ENCODE peak calls at places on chromosomes 11 and 22, in six cellular contexts. One of them, this sample, is unnamed.
A peak's percentile ranks its signal among the peaks of the same experiment; 100 is the strongest.

GRCh38 chr11:104572279-104572678 is 326.0 kb downstream of the CASP12 start:
- DNase-seq in stimulated activated naive B cell treated with anti-CD40 and anti-IgM and Interleukin-4, amounts not matched to agents 10 μg/mL and 1 μg/mL and 100 μg/mL, for 72 hours: no peak
- DNase-seq in RPMI7951: no peak
- DNase-seq in IMR-90: peak; percentile 20
- DNase-seq in T-helper 1 cell: no peak
- DNase-seq in uterus: no peak
- DNase-seq in this sample: no peak

GRCh38 chr11:122516686-122517085 is 138.8 kb upstream of the UBASH3B start:
- DNase-seq in stimulated activated naive B cell treated with anti-CD40 and anti-IgM and Interleukin-4, amounts not matched to agents 10 μg/mL and 1 μg/mL and 100 μg/mL, for 72 hours: no peak
- DNase-seq in RPMI7951: no peak
- DNase-seq in IMR-90: no peak
- DNase-seq in T-helper 1 cell: no peak
- DNase-seq in uterus: no peak
- DNase-seq in this sample: no peak

GRCh38 chr11:71488086-71488967 is 35.3 kb downstream of the NADSYN1 start:
- DNase-seq in stimulated activated naive B cell treated with anti-CD40 and anti-IgM and Interleukin-4, amounts not matched to agents 10 μg/mL and 1 μg/mL and 100 μg/mL, for 72 hours: no peak
- DNase-seq in RPMI7951: peak; percentile 86
- DNase-seq in IMR-90: peak; percentile 80
- DNase-seq in T-helper 1 cell: no peak
- DNase-seq in uterus: no peak
- DNase-seq in this sample: peak; percentile 76

GRCh38 chr11:111833524-111833923 is 37.9 kb downstream of the ALG9 start:
- DNase-seq in stimulated activated naive B cell treated with anti-CD40 and anti-IgM and Interleukin-4, amounts not matched to agents 10 μg/mL and 1 μg/mL and 100 μg/mL, for 72 hours: no peak
- DNase-seq in RPMI7951: peak; percentile 9
- DNase-seq in IMR-90: no peak
- DNase-seq in T-helper 1 cell: no peak
- DNase-seq in uterus: no peak
- DNase-seq in this sample: no peak

GRCh38 chr11:71491531-71492329 is 35.3 kb upstream of the KRTAP5-7 start:
- DNase-seq in stimulated activated naive B cell treated with anti-CD40 and anti-IgM and Interleukin-4, amounts not matched to agents 10 μg/mL and 1 μg/mL and 100 μg/mL, for 72 hours: no peak
- DNase-seq in RPMI7951: no peak
- DNase-seq in IMR-90: no peak
- DNase-seq in T-helper 1 cell: no peak
- DNase-seq in uterus: peak; percentile 4
- DNase-seq in this sample: no peak

GRCh38 chr22:45935573-45935972 is 41.4 kb downstream of the WNT7B start:
- DNase-seq in stimulated activated naive B cell treated with anti-CD40 and anti-IgM and Interleukin-4, amounts not matched to agents 10 μg/mL and 1 μg/mL and 100 μg/mL, for 72 hours: no peak
- DNase-seq in RPMI7951: no peak
- DNase-seq in IMR-90: no peak
- DNase-seq in T-helper 1 cell: no peak
- DNase-seq in uterus: no peak
- DNase-seq in this sample: no peak

GRCh38 chr11:65292866-65293265 is 21.8 kb upstream of the CDC42EP2 start:
- DNase-seq in stimulated activated naive B cell treated with anti-CD40 and anti-IgM and Interleukin-4, amounts not matched to agents 10 μg/mL and 1 μg/mL and 100 μg/mL, for 72 hours: no peak
- DNase-seq in RPMI7951: no peak
- DNase-seq in IMR-90: no peak
- DNase-seq in T-helper 1 cell: no peak
- DNase-seq in uterus: no peak
- DNase-seq in this sample: no peak

GRCh38 chr11:9831122-9831521 is 167.2 kb downstream of the SWAP70 start:
- DNase-seq in stimulated activated naive B cell treated with anti-CD40 and anti-IgM and Interleukin-4, amounts not matched to agents 10 μg/mL and 1 μg/mL and 100 μg/mL, for 72 hours: no peak
- DNase-seq in RPMI7951: no peak
- DNase-seq in IMR-90: no peak
- DNase-seq in T-helper 1 cell: no peak
- DNase-seq in uterus: no peak
- DNase-seq in this sample: no peak

GRCh38 chr11:61838921-61839320 is 10.8 kb downstream of the FADS2 start:
- DNase-seq in stimulated activated naive B cell treated with anti-CD40 and anti-IgM and Interleukin-4, amounts not matched to agents 10 μg/mL and 1 μg/mL and 100 μg/mL, for 72 hours: no peak
- DNase-seq in RPMI7951: no peak
- DNase-seq in IMR-90: no peak
- DNase-seq in T-helper 1 cell: no peak
- DNase-seq in uterus: no peak
- DNase-seq in this sample: no peak

GRCh38 chr22:27112273-27112672 is 454.9 kb downstream of the MIAT start:
- DNase-seq in stimulated activated naive B cell treated with anti-CD40 and anti-IgM and Interleukin-4, amounts not matched to agents 10 μg/mL and 1 μg/mL and 100 μg/mL, for 72 hours: no peak
- DNase-seq in RPMI7951: peak; percentile 40
- DNase-seq in IMR-90: no peak
- DNase-seq in T-helper 1 cell: no peak
- DNase-seq in uterus: no peak
- DNase-seq in this sample: peak; percentile 35

GRCh38 chr22:41504397-41504796 is 35.5 kb downstream of the ACO2 start:
- DNase-seq in stimulated activated naive B cell treated with anti-CD40 and anti-IgM and Interleukin-4, amounts not matched to agents 10 μg/mL and 1 μg/mL and 100 μg/mL, for 72 hours: peak; percentile 32
- DNase-seq in RPMI7951: peak; percentile 75
- DNase-seq in IMR-90: no peak
- DNase-seq in T-helper 1 cell: no peak
- DNase-seq in uterus: peak; percentile 55
- DNase-seq in this sample: peak; percentile 24

GRCh38 chr11:44573333-44573732 is 7.9 kb downstream of the CD82 start:
- DNase-seq in stimulated activated naive B cell treated with anti-CD40 and anti-IgM and Interleukin-4, amounts not matched to agents 10 μg/mL and 1 μg/mL and 100 μg/mL, for 72 hours: no peak
- DNase-seq in RPMI7951: no peak
- DNase-seq in IMR-90: peak; percentile 40
- DNase-seq in T-helper 1 cell: no peak
- DNase-seq in uterus: no peak
- DNase-seq in this sample: peak; percentile 27

GRCh38 chr22:30265131-30265720 is 1.4 kb downstream of the OSM start:
- DNase-seq in stimulated activated naive B cell treated with anti-CD40 and anti-IgM and Interleukin-4, amounts not matched to agents 10 μg/mL and 1 μg/mL and 100 μg/mL, for 72 hours: no peak
- DNase-seq in RPMI7951: no peak
- DNase-seq in IMR-90: no peak
- DNase-seq in T-helper 1 cell: peak; percentile 29
- DNase-seq in uterus: no peak
- DNase-seq in this sample: no peak

GRCh38 chr11:124983674-124984511 is 29.9 kb downstream of the CCDC15 start:
- DNase-seq in stimulated activated naive B cell treated with anti-CD40 and anti-IgM and Interleukin-4, amounts not matched to agents 10 μg/mL and 1 μg/mL and 100 μg/mL, for 72 hours: no peak
- DNase-seq in RPMI7951: no peak
- DNase-seq in IMR-90: no peak
- DNase-seq in T-helper 1 cell: no peak
- DNase-seq in uterus: no peak
- DNase-seq in this sample: no peak

GRCh38 chr11:119120639-119121007 is 757 bp upstream of the HINFP start:
- DNase-seq in stimulated activated naive B cell treated with anti-CD40 and anti-IgM and Interleukin-4, amounts not matched to agents 10 μg/mL and 1 μg/mL and 100 μg/mL, for 72 hours: no peak
- DNase-seq in RPMI7951: peak; percentile 79
- DNase-seq in IMR-90: peak; percentile 70
- DNase-seq in T-helper 1 cell: no peak
- DNase-seq in uterus: no peak
- DNase-seq in this sample: peak; percentile 39

GRCh38 chr11:10550988-10551657 is 10.1 kb upstream of the RNF141 start:
- DNase-seq in stimulated activated naive B cell treated with anti-CD40 and anti-IgM and Interleukin-4, amounts not matched to agents 10 μg/mL and 1 μg/mL and 100 μg/mL, for 72 hours: no peak
- DNase-seq in RPMI7951: peak; percentile 39
- DNase-seq in IMR-90: no peak
- DNase-seq in T-helper 1 cell: no peak
- DNase-seq in uterus: no peak
- DNase-seq in this sample: no peak

GRCh38 chr11:127452533-127452932 is 452.0 kb upstream of the KIRREL3 start:
- DNase-seq in stimulated activated naive B cell treated with anti-CD40 and anti-IgM and Interleukin-4, amounts not matched to agents 10 μg/mL and 1 μg/mL and 100 μg/mL, for 72 hours: no peak
- DNase-seq in RPMI7951: no peak
- DNase-seq in IMR-90: no peak
- DNase-seq in T-helper 1 cell: no peak
- DNase-seq in uterus: no peak
- DNase-seq in this sample: no peak

GRCh38 chr11:123103326-123103980 is 41.5 kb upstream of the HSPA8 start:
- DNase-seq in stimulated activated naive B cell treated with anti-CD40 and anti-IgM and Interleukin-4, amounts not matched to agents 10 μg/mL and 1 μg/mL and 100 μg/mL, for 72 hours: no peak
- DNase-seq in RPMI7951: peak; percentile 82
- DNase-seq in IMR-90: peak; percentile 75
- DNase-seq in T-helper 1 cell: peak; percentile 55
- DNase-seq in uterus: peak; percentile 50
- DNase-seq in this sample: peak; percentile 36

GRCh38 chr11:68978626-68978930 is 2.2 kb downstream of the MRGPRD start:
- DNase-seq in stimulated activated naive B cell treated with anti-CD40 and anti-IgM and Interleukin-4, amounts not matched to agents 10 μg/mL and 1 μg/mL and 100 μg/mL, for 72 hours: no peak
- DNase-seq in RPMI7951: no peak
- DNase-seq in IMR-90: no peak
- DNase-seq in T-helper 1 cell: no peak
- DNase-seq in uterus: no peak
- DNase-seq in this sample: no peak

GRCh38 chr22:17822087-17822486 is 47.8 kb upstream of the BID start:
- DNase-seq in stimulated activated naive B cell treated with anti-CD40 and anti-IgM and Interleukin-4, amounts not matched to agents 10 μg/mL and 1 μg/mL and 100 μg/mL, for 72 hours: no peak
- DNase-seq in RPMI7951: no peak
- DNase-seq in IMR-90: no peak
- DNase-seq in T-helper 1 cell: no peak
- DNase-seq in uterus: no peak
- DNase-seq in this sample: no peak

GRCh38 chr11:35514481-35514880 is 10.9 kb downstream of the PAMR1 start:
- DNase-seq in stimulated activated naive B cell treated with anti-CD40 and anti-IgM and Interleukin-4, amounts not matched to agents 10 μg/mL and 1 μg/mL and 100 μg/mL, for 72 hours: no peak
- DNase-seq in RPMI7951: no peak
- DNase-seq in IMR-90: no peak
- DNase-seq in T-helper 1 cell: no peak
- DNase-seq in uterus: no peak
- DNase-seq in this sample: no peak

GRCh38 chr11:112128483-112129121 is 35.3 kb downstream of the IL18 start:
- DNase-seq in stimulated activated naive B cell treated with anti-CD40 and anti-IgM and Interleukin-4, amounts not matched to agents 10 μg/mL and 1 μg/mL and 100 μg/mL, for 72 hours: no peak
- DNase-seq in RPMI7951: peak; percentile 89
- DNase-seq in IMR-90: peak; percentile 85
- DNase-seq in T-helper 1 cell: no peak
- DNase-seq in uterus: peak; percentile 21
- DNase-seq in this sample: peak; percentile 82

GRCh38 chr11:132992838-132993680 is 539.2 kb downstream of the OPCML start:
- DNase-seq in stimulated activated naive B cell treated with anti-CD40 and anti-IgM and Interleukin-4, amounts not matched to agents 10 μg/mL and 1 μg/mL and 100 μg/mL, for 72 hours: no peak
- DNase-seq in RPMI7951: peak; percentile 11
- DNase-seq in IMR-90: peak; percentile 4
- DNase-seq in T-helper 1 cell: no peak
- DNase-seq in uterus: no peak
- DNase-seq in this sample: peak; percentile 13

GRCh38 chr11:57787920-57788716 is 26.5 kb downstream of the CTNND1 start:
- DNase-seq in stimulated activated naive B cell treated with anti-CD40 and anti-IgM and Interleukin-4, amounts not matched to agents 10 μg/mL and 1 μg/mL and 100 μg/mL, for 72 hours: no peak
- DNase-seq in RPMI7951: no peak
- DNase-seq in IMR-90: no peak
- DNase-seq in T-helper 1 cell: no peak
- DNase-seq in uterus: no peak
- DNase-seq in this sample: no peak

GRCh38 chr11:108865411-108865810 is 200.5 kb downstream of the DDX10 start:
- DNase-seq in stimulated activated naive B cell treated with anti-CD40 and anti-IgM and Interleukin-4, amounts not matched to agents 10 μg/mL and 1 μg/mL and 100 μg/mL, for 72 hours: no peak
- DNase-seq in RPMI7951: no peak
- DNase-seq in IMR-90: peak; percentile 28
- DNase-seq in T-helper 1 cell: no peak
- DNase-seq in uterus: no peak
- DNase-seq in this sample: no peak

GRCh38 chr22:41157083-41157482 is 48.0 kb upstream of the L3MBTL2 start:
- DNase-seq in stimulated activated naive B cell treated with anti-CD40 and anti-IgM and Interleukin-4, amounts not matched to agents 10 μg/mL and 1 μg/mL and 100 μg/mL, for 72 hours: no peak
- DNase-seq in RPMI7951: no peak
- DNase-seq in IMR-90: no peak
- DNase-seq in T-helper 1 cell: no peak
- DNase-seq in uterus: no peak
- DNase-seq in this sample: no peak

GRCh38 chr11:85472953-85473352 is 154.2 kb downstream of the DLG2 start:
- DNase-seq in stimulated activated naive B cell treated with anti-CD40 and anti-IgM and Interleukin-4, amounts not matched to agents 10 μg/mL and 1 μg/mL and 100 μg/mL, for 72 hours: no peak
- DNase-seq in RPMI7951: no peak
- DNase-seq in IMR-90: no peak
- DNase-seq in T-helper 1 cell: no peak
- DNase-seq in uterus: no peak
- DNase-seq in this sample: no peak

GRCh38 chr22:46803936-46804335 is 41.5 kb downstream of the TBC1D22A start:
- DNase-seq in stimulated activated naive B cell treated with anti-CD40 and anti-IgM and Interleukin-4, amounts not matched to agents 10 μg/mL and 1 μg/mL and 100 μg/mL, for 72 hours: no peak
- DNase-seq in RPMI7951: no peak
- DNase-seq in IMR-90: no peak
- DNase-seq in T-helper 1 cell: no peak
- DNase-seq in uterus: no peak
- DNase-seq in this sample: no peak

GRCh38 chr11:46543564-46543963 is 50.3 kb downstream of the AMBRA1 start:
- DNase-seq in stimulated activated naive B cell treated with anti-CD40 and anti-IgM and Interleukin-4, amounts not matched to agents 10 μg/mL and 1 μg/mL and 100 μg/mL, for 72 hours: no peak
- DNase-seq in RPMI7951: no peak
- DNase-seq in IMR-90: no peak
- DNase-seq in T-helper 1 cell: no peak
- DNase-seq in uterus: no peak
- DNase-seq in this sample: no peak

GRCh38 chr11:44068180-44068579 is 2.1 kb downstream of the ACCS start:
- DNase-seq in stimulated activated naive B cell treated with anti-CD40 and anti-IgM and Interleukin-4, amounts not matched to agents 10 μg/mL and 1 μg/mL and 100 μg/mL, for 72 hours: no peak
- DNase-seq in RPMI7951: no peak
- DNase-seq in IMR-90: no peak
- DNase-seq in T-helper 1 cell: no peak
- DNase-seq in uterus: no peak
- DNase-seq in this sample: no peak

GRCh38 chr11:35615911-35616900 is 2.1 kb upstream of the FJX1 start:
- DNase-seq in stimulated activated naive B cell treated with anti-CD40 and anti-IgM and Interleukin-4, amounts not matched to agents 10 μg/mL and 1 μg/mL and 100 μg/mL, for 72 hours: no peak
- DNase-seq in RPMI7951: peak; percentile 49
- DNase-seq in IMR-90: peak; percentile 74
- DNase-seq in T-helper 1 cell: peak; percentile 38
- DNase-seq in uterus: no peak
- DNase-seq in this sample: peak; percentile 71

GRCh38 chr11:59141673-59142460 is 789 bp upstream of the FAM111A start:
- DNase-seq in stimulated activated naive B cell treated with anti-CD40 and anti-IgM and Interleukin-4, amounts not matched to agents 10 μg/mL and 1 μg/mL and 100 μg/mL, for 72 hours: no peak
- DNase-seq in RPMI7951: peak; percentile 31
- DNase-seq in IMR-90: peak; percentile 68
- DNase-seq in T-helper 1 cell: no peak
- DNase-seq in uterus: no peak
- DNase-seq in this sample: no peak

GRCh38 chr11:2460540-2461252 is 15.9 kb downstream of the KCNQ1 start:
- DNase-seq in stimulated activated naive B cell treated with anti-CD40 and anti-IgM and Interleukin-4, amounts not matched to agents 10 μg/mL and 1 μg/mL and 100 μg/mL, for 72 hours: no peak
- DNase-seq in RPMI7951: no peak
- DNase-seq in IMR-90: no peak
- DNase-seq in T-helper 1 cell: no peak
- DNase-seq in uterus: no peak
- DNase-seq in this sample: no peak

GRCh38 chr11:78202733-78203167 is 14.0 kb downstream of the USP35 start:
- DNase-seq in stimulated activated naive B cell treated with anti-CD40 and anti-IgM and Interleukin-4, amounts not matched to agents 10 μg/mL and 1 μg/mL and 100 μg/mL, for 72 hours: no peak
- DNase-seq in RPMI7951: no peak
- DNase-seq in IMR-90: no peak
- DNase-seq in T-helper 1 cell: peak; percentile 79
- DNase-seq in uterus: no peak
- DNase-seq in this sample: no peak

GRCh38 chr11:57497303-57498247 is 17.9 kb downstream of the SLC43A1 start:
- DNase-seq in stimulated activated naive B cell treated with anti-CD40 and anti-IgM and Interleukin-4, amounts not matched to agents 10 μg/mL and 1 μg/mL and 100 μg/mL, for 72 hours: no peak
- DNase-seq in RPMI7951: no peak
- DNase-seq in IMR-90: no peak
- DNase-seq in T-helper 1 cell: no peak
- DNase-seq in uterus: no peak
- DNase-seq in this sample: no peak

GRCh38 chr11:60717956-60718355 is 6.6 kb upstream of the MS4A18 start:
- DNase-seq in stimulated activated naive B cell treated with anti-CD40 and anti-IgM and Interleukin-4, amounts not matched to agents 10 μg/mL and 1 μg/mL and 100 μg/mL, for 72 hours: no peak
- DNase-seq in RPMI7951: no peak
- DNase-seq in IMR-90: no peak
- DNase-seq in T-helper 1 cell: peak; percentile 35
- DNase-seq in uterus: no peak
- DNase-seq in this sample: peak; percentile 8

GRCh38 chr11:81869337-81870065 is 864.2 kb downstream of the FAM181B start:
- DNase-seq in stimulated activated naive B cell treated with anti-CD40 and anti-IgM and Interleukin-4, amounts not matched to agents 10 μg/mL and 1 μg/mL and 100 μg/mL, for 72 hours: peak; percentile 78
- DNase-seq in RPMI7951: peak; percentile 39
- DNase-seq in IMR-90: no peak
- DNase-seq in T-helper 1 cell: peak; percentile 95
- DNase-seq in uterus: no peak
- DNase-seq in this sample: no peak

GRCh38 chr11:126048198-126048597 is 14.5 kb downstream of the CDON start:
- DNase-seq in stimulated activated naive B cell treated with anti-CD40 and anti-IgM and Interleukin-4, amounts not matched to agents 10 μg/mL and 1 μg/mL and 100 μg/mL, for 72 hours: no peak
- DNase-seq in RPMI7951: no peak
- DNase-seq in IMR-90: no peak
- DNase-seq in T-helper 1 cell: no peak
- DNase-seq in uterus: no peak
- DNase-seq in this sample: no peak

GRCh38 chr11:11555228-11555627 is 66.6 kb downstream of the GALNT18 start:
- DNase-seq in stimulated activated naive B cell treated with anti-CD40 and anti-IgM and Interleukin-4, amounts not matched to agents 10 μg/mL and 1 μg/mL and 100 μg/mL, for 72 hours: no peak
- DNase-seq in RPMI7951: no peak
- DNase-seq in IMR-90: no peak
- DNase-seq in T-helper 1 cell: no peak
- DNase-seq in uterus: no peak
- DNase-seq in this sample: peak; percentile 11

GRCh38 chr11:31947051-31947450 is 135.9 kb upstream of the PAX6 start:
- DNase-seq in stimulated activated naive B cell treated with anti-CD40 and anti-IgM and Interleukin-4, amounts not matched to agents 10 μg/mL and 1 μg/mL and 100 μg/mL, for 72 hours: no peak
- DNase-seq in RPMI7951: no peak
- DNase-seq in IMR-90: no peak
- DNase-seq in T-helper 1 cell: no peak
- DNase-seq in uterus: no peak
- DNase-seq in this sample: no peak